ENCODE peak calls at places on chromosomes 7 and 10, in ten cellular contexts. Z is transverse colon, B is body of pancreas, C is HepG2, E is endothelial cell of umbilical vein, X is stomach, Y is IMR-90, P is ovary, Q is gastrocnemius medialis, T is Peyer's patch. A is an unnamed sample.

GRCh38 chr7:23004247-23004520 is 9.7 kb downstream of the HYCC1 start:
- DNase-seq in Z (no peak), E (no peak), P (no peak), Y (no peak), B (no peak), X (no peak), Q (no peak), T (no peak), C (no peak), A (no peak)

GRCh38 chr10:122126763-122127659 is 138.0 kb downstream of the TACC2 start:
- DNase-seq in X (no peak), Z (no peak), T (peak; percentile 61), Y (peak; percentile 97), Q (peak; percentile 70), P (peak; percentile 52), E (peak; percentile 92), C (peak; percentile 30), B (no peak), A (no peak)

GRCh38 chr10:64286533-64286932 is 765.3 kb downstream of the REEP3 start:
- DNase-seq in E (no peak), B (no peak), C (no peak), Q (no peak), Z (no peak), X (no peak), Y (no peak), T (no peak), P (no peak), A (no peak)

GRCh38 chr7:41425926-41426325 is 277.0 kb downstream of the INHBA start:
- DNase-seq in C (no peak), B (no peak), E (peak; percentile 8), Z (no peak), X (no peak), Y (peak; percentile 92), T (no peak), P (no peak), Q (no peak), A (no peak)

GRCh38 chr10:114632869-114633715 is 25.0 kb downstream of the ABLIM1 start:
- DNase-seq in X (no peak), Y (peak; percentile 94), E (peak; percentile 85), T (no peak), Z (no peak), B (peak; percentile 23), Q (peak; percentile 40), P (peak; percentile 60), C (peak; percentile 43), A (no peak)

GRCh38 chr7:130430841-130431713 is 9.7 kb downstream of the CEP41 start:
- DNase-seq in E (peak; percentile 77), Z (no peak), Y (peak; percentile 86), T (no peak), C (no peak), P (no peak), Q (no peak), B (no peak), X (no peak), A (no peak)

GRCh38 chr10:21002097-21002878 is 105.2 kb upstream of the NEBL start:
- DNase-seq in X (no peak), P (no peak), Q (no peak), T (no peak), E (peak; percentile 91), B (no peak), C (no peak), Y (peak; percentile 1), Z (no peak), A (no peak)

GRCh38 chr7:138980575-138981285 is 459 bp downstream of the KIAA1549 start:
- DNase-seq in E (peak; percentile 29), C (no peak), B (no peak), Z (no peak), P (peak; percentile 20), Y (no peak), T (no peak), Q (no peak), X (no peak), A (no peak)

GRCh38 chr10:49001402-49001801 is 61.8 kb upstream of the LRRC18 start:
- DNase-seq in C (peak; percentile 6), E (no peak), Y (no peak), X (no peak), P (peak; percentile 57), B (no peak), Q (no peak), Z (no peak), T (no peak), A (no peak)

GRCh38 chr7:137953043-137953691 is 48.7 kb downstream of the CREB3L2 start:
- DNase-seq in E (no peak), P (no peak), C (no peak), B (no peak), Z (no peak), T (no peak), X (no peak), Y (peak; percentile 98), Q (no peak), A (no peak)

DNA sequence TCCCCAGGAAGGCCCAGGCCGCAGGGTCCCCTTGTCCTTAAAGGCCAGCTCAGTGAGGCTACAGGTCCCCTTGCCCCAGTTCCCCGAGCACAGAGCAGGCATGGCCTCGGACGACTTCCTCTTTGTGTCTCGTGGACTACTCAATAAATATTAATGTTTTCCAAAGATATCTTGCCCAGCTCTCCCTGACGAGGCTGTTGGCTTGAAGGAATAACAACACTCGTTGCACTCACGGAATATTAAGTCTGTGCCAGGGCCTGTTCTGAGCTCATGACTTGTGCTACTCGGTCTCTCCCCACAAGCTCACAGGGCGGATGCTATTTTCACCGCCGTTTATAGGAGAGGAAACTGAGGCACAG is 68.2 kb downstream of the CUX1 start:
- DNase-seq in T (no peak), Q (no peak), P (no peak), Z (no peak), Y (no peak), E (no peak), B (no peak), X (peak; percentile 35), C (no peak), A (no peak)
- H3K4me1 ChIP-seq in T (peaks cover 37% of the 10 kb centered on the region), Q (peaks cover 59% of the 10 kb centered on the region), P (peaks cover 25% of the 10 kb centered on the region), Z (peaks cover 47% of the 10 kb centered on the region), Y (peaks cover 23% of the 10 kb centered on the region), E (peaks cover 30% of the 10 kb centered on the region), B (peaks cover 53% of the 10 kb centered on the region), X (peaks cover 52% of the 10 kb centered on the region), C (peaks cover 52% of the 10 kb centered on the region), A (peaks cover 55% of the 10 kb centered on the region)

GRCh38 chr7:152511736-152512135 is 75.9 kb upstream of the KMT2C start:
- DNase-seq in Y (no peak), X (no peak), Q (no peak), P (no peak), C (no peak), E (no peak), B (no peak), T (no peak), Z (no peak), A (no peak)
- H3K27me3 ChIP-seq in Y (no peaks in the 10 kb centered on the region), X (no peaks in the 10 kb centered on the region), Q (no peaks in the 10 kb centered on the region), P (no peaks in the 10 kb centered on the region), C (no peaks in the 10 kb centered on the region), E (no peaks in the 10 kb centered on the region), B (no peaks in the 10 kb centered on the region), T (no peaks in the 10 kb centered on the region), Z (no peaks in the 10 kb centered on the region), A (no peaks in the 10 kb centered on the region)

GRCh38 chr10:71974489-71975011 is 10.4 kb downstream of the CHST3 start:
- DNase-seq in Z (no peak), T (no peak), P (peak; percentile 38), B (no peak), E (peak; percentile 45), Q (no peak), X (no peak), C (no peak), Y (peak; percentile 74), A (no peak)
- TF ChIP-seq POLR2A in Z (no peak), T (no peak), P (no peak), B (no peak), E (no peak), Q (no peak), X (no peak), C (no peak), Y (no peak), A (no peak)

GRCh38 chr7:114822131-114822530 is 99.8 kb upstream of the MDFIC start:
- DNase-seq in P (no peak), Z (no peak), Q (no peak), B (no peak), E (no peak), C (no peak), Y (no peak), T (no peak), X (no peak), A (no peak)

GRCh38 chr7:114822844-114823243 is 99.0 kb upstream of the MDFIC start:
- DNase-seq in X (no peak), C (no peak), E (no peak), T (no peak), B (no peak), P (no peak), Q (no peak), Y (no peak), Z (no peak), A (no peak)

GRCh38 chr7:114819629-114820362 is 102.1 kb upstream of the MDFIC start:
- DNase-seq in Q (peak; percentile 13), B (no peak), Y (peak; percentile 98), E (peak; percentile 44), Z (no peak), P (peak; percentile 22), C (peak; percentile 4), X (no peak), T (no peak), A (no peak)

GRCh38 chr7:114820993-114821945 is 100.6 kb upstream of the MDFIC start:
- DNase-seq in T (no peak), X (no peak), E (no peak), Z (no peak), Q (no peak), B (no peak), Y (peak; percentile 19), P (no peak), C (no peak), A (no peak)

GRCh38 chr7:114818501-114818900 is 103.4 kb upstream of the MDFIC start:
- DNase-seq in T (no peak), E (no peak), X (no peak), Z (no peak), C (no peak), Q (no peak), B (no peak), P (no peak), Y (peak; percentile 70), A (no peak)
- H3K4me1 ChIP-seq in T (no peaks in the 10 kb centered on the region), E (peaks cover 7% of the 10 kb centered on the region), X (no peaks in the 10 kb centered on the region), Z (peaks cover 5% of the 10 kb centered on the region), C (no peaks in the 10 kb centered on the region), Q (peaks cover 8% of the 10 kb centered on the region), B (no peaks in the 10 kb centered on the region), P (peaks cover 4% of the 10 kb centered on the region), Y (peaks cover 7% of the 10 kb centered on the region), A (peaks cover 13% of the 10 kb centered on the region)

A was measured in esophagus squamous epithelium.